ENCODE peak calls at places on chromosomes 16 and 17, in five cellular contexts. J is breast epithelium, D is sigmoid colon, O is heart left ventricle, E is uterus. I is an unnamed sample.

GRCh38 chr17:34711646-34712045 is 132.3 kb downstream of the TMEM132E start:
- DNase-seq in J (no peak), D (no peak), O (no peak), E (no peak), I (no peak)

GRCh38 chr16:16175296-16175695 is 48.0 kb downstream of the ABCC6 start:
- DNase-seq in J (no peak), D (peak; percentile 94), O (peak; percentile 29), E (no peak), I (no peak)

GRCh38 chr17:50620848-50621247 is 13.8 kb upstream of the ABCC3 start:
- DNase-seq in J (no peak), D (no peak), O (no peak), E (no peak), I (no peak)

GRCh38 chr17:79845601-79845949 is 6.3 kb upstream of the CBX4 start:
- DNase-seq in J (no peak), D (no peak), O (no peak), E (no peak), I (no peak)

GRCh38 chr16:87586201-87586782 is 16.0 kb upstream of the JPH3 start:
- DNase-seq in J (no peak), D (no peak), O (no peak), E (no peak), I (no peak)

GRCh38 chr17:75457047-75457654 is 716 bp downstream of the TMEM94 start:
- DNase-seq in J (no peak), D (no peak), O (peak; percentile 37), E (peak; percentile 47), I (no peak)

GRCh38 chr16:3570420-3571062 is 6.7 kb downstream of the NLRC3 start:
- DNase-seq in J (no peak), D (no peak), O (no peak), E (no peak), I (no peak)

GRCh38 chr17:64780096-64781012 is 118.2 kb upstream of the SMURF2 start:
- DNase-seq in J (peak; percentile 78), D (no peak), O (peak; percentile 52), E (no peak), I (no peak)

GRCh38 chr17:33892677-33893076 is 362.4 kb upstream of the CCL2 start:
- DNase-seq in J (no peak), D (no peak), O (no peak), E (no peak), I (no peak)

GRCh38 chr16:20566864-20567263 is 9.3 kb downstream of the ACSM2B start:
- DNase-seq in J (no peak), D (no peak), O (no peak), E (no peak), I (no peak)

GRCh38 chr16:12801511-12802042 is 2.1 kb downstream of the CPPED1 start:
- DNase-seq in J (peak; percentile 29), D (no peak), O (peak; percentile 33), E (no peak), I (no peak)

GRCh38 chr17:75769536-75769935 is 4.5 kb upstream of the GALK1 start:
- DNase-seq in J (no peak), D (peak; percentile 27), O (no peak), E (no peak), I (peak; percentile 4)

GRCh38 chr16:275041-275621 is 613 bp downstream of the RGS11 start:
- DNase-seq in J (no peak), D (no peak), O (peak; percentile 20), E (no peak), I (no peak)

GRCh38 chr16:75378616-75379015 is 54.7 kb downstream of the CFDP1 start:
- DNase-seq in J (no peak), D (no peak), O (no peak), E (no peak), I (no peak)

GRCh38 chr16:4301177-4301576 is 14.7 kb upstream of the GLIS2 start:
- DNase-seq in J (no peak), D (no peak), O (no peak), E (no peak), I (no peak)

GRCh38 chr16:85286066-85286712 is 173.9 kb upstream of the CIBAR2 start:
- DNase-seq in J (peak; percentile 79), D (peak; percentile 89), O (peak; percentile 65), E (peak; percentile 46), I (peak; percentile 72)

GRCh38 chr16:19021747-19022146 is 38.0 kb downstream of the TMC7 start:
- DNase-seq in J (no peak), D (no peak), O (no peak), E (no peak), I (no peak)

GRCh38 chr17:63956296-63956920 is 16.3 kb downstream of the SCN4A start:
- DNase-seq in J (no peak), D (no peak), O (no peak), E (no peak), I (no peak)

GRCh38 chr16:57260294-57260929 is 15.4 kb downstream of the ARL2BP start:
- DNase-seq in J (no peak), D (peak; percentile 59), O (peak; percentile 26), E (no peak), I (no peak)

GRCh38 chr17:50148226-50149098 is 2.0 kb downstream of the PPP1R9B start:
- DNase-seq in J (peak; percentile 78), D (no peak), O (peak; percentile 65), E (peak; percentile 50), I (no peak)

GRCh38 chr16:77171750-77172635 is 19.0 kb upstream of the MON1B start:
- DNase-seq in J (no peak), D (no peak), O (no peak), E (peak; percentile 34), I (peak; percentile 76)

GRCh38 chr16:47574091-47575054 is 113.2 kb downstream of the PHKB start:
- DNase-seq in J (no peak), D (no peak), O (no peak), E (no peak), I (no peak)

GRCh38 chr17:67019809-67020208 is 24.5 kb upstream of the CACNG1 start:
- DNase-seq in J (no peak), D (no peak), O (no peak), E (no peak), I (no peak)

GRCh38 chr17:67043283-67043682 is 1.1 kb upstream of the CACNG1 start:
- DNase-seq in J (no peak), D (no peak), O (no peak), E (no peak), I (no peak)

GRCh38 chr17:63278731-63279442 is 167.2 kb downstream of the CYB561 start:
- DNase-seq in J (no peak), D (no peak), O (no peak), E (no peak), I (no peak)

GRCh38 chr16:75750516-75750915 is 24.2 kb upstream of the CPHXL start:
- DNase-seq in J (no peak), D (no peak), O (no peak), E (no peak), I (no peak)

GRCh38 chr16:86519649-86520316 is 9.5 kb downstream of the FOXF1 start:
- DNase-seq in J (no peak), D (peak; percentile 89), O (peak; percentile 57), E (peak; percentile 48), I (peak; percentile 60)

GRCh38 chr17:50613596-50613995 is 21.1 kb upstream of the ABCC3 start:
- DNase-seq in J (no peak), D (no peak), O (no peak), E (no peak), I (no peak)

GRCh38 chr16:5619314-5619713 is 521.7 kb upstream of the EEF2KMT start:
- DNase-seq in J (no peak), D (no peak), O (no peak), E (no peak), I (no peak)

GRCh38 chr16:15054357-15055140 is 1.3 kb downstream of the NTAN1 start:
- DNase-seq in J (no peak), D (no peak), O (no peak), E (no peak), I (no peak)

GRCh38 chr16:90020260-90020837 is 1.1 kb upstream of the DBNDD1 start:
- DNase-seq in J (no peak), D (no peak), O (no peak), E (no peak), I (no peak)

GRCh38 chr17:83101805-83102480 is 22.5 kb downstream of the METRNL start:
- DNase-seq in J (no peak), D (no peak), O (no peak), E (no peak), I (no peak)

GRCh38 chr17:38797828-38798227 is 1.5 kb downstream of the PIP4K2B start:
- DNase-seq in J (no peak), D (no peak), O (no peak), E (no peak), I (no peak)

GRCh38 chr17:45091778-45092425 is 30.8 kb downstream of the NMT1 start:
- DNase-seq in J (no peak), D (no peak), O (no peak), E (no peak), I (no peak)

GRCh38 chr16:31077592-31078199 is 3.5 kb downstream of the ZNF646 start:
- DNase-seq in J (no peak), D (peak; percentile 59), O (no peak), E (no peak), I (no peak)
- TF ChIP-seq POLR2A in J (no peak), D (no peak), O (no peak), E (no peak), I (no peak)

DNA sequence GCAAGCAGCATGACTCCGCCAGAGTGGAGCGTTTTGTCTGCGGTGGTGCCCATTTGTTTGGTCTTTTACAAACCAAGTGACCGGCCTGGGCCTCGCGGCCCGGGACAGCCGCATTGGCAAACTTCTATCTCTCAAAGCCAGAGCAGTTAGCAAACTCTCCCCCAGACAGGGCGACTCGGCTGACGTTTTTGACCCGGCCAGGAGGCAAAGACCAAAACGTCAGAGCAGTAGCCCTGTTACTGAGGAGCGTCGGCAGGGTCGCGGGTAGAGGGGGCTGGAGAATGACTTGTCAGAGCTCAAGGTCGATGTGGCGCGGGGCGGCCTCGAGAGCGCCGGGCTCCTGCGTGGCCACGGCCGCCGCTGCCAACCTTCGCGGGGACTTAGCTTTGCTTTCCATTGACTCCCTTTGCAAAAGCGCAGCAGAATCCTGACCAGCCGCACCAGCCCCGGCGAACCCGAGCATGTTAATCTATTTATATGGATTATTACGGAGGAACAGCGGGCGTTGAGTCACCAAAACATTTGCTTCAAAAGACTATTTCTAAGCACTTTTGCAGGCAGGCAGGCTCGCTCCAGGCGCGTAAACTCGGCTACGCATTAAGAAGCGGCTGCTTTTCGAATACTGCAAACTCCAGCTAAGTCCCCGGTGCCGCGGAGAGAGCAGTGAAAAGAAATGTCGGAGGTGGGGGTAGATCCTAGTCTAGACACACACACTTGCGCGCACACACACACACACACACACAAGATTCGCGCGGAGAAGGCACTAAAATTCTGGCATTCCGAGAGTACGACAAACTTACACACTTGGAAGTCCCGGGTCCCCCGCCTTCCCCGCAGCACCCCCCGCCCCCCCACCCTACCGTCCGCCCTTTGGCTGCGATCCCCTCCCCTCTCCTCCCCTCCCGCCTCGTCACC is 600 bp upstream of the SOX9 start:
- DNase-seq in J (peak; percentile 51), D (peak; percentile 68), O (peak; percentile 41), E (no peak), I (no peak)
- H3K4me3 ChIP-seq in J (peak overlapping the region; percentile 85), D (peak overlapping the region; percentile 45), O (peak overlapping the region; percentile 54), E (peak overlapping the region; percentile 19), I (peak overlapping the region; percentile 62)

GRCh38 chr17:48892940-48893645 is 506 bp downstream of the ATP5MC1 start:
- DNase-seq in J (no peak), D (no peak), O (no peak), E (no peak), I (no peak)
- TF ChIP-seq POLR2A in J (no peak), D (no peak), O (no peak), E (no peak), I (no peak)

DNA sequence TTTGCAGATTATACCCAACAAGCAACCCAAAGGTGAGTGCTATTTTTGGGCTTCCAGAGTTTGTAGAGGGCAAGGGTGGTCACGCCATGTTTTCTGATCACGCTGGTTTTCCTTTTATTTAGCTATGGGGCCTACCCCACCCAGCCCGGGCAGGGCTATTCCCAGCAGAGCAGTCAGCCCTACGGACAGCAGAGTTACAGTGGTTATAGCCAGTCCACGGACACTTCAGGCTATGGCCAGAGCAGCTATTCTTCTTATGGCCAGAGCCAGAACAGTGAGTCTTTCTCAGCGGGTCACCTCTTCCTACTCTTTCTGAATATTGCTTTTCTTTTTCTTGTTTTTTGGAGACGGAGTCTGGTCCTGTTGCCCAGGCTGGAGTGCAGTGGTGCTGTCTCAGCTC is 2.5 kb downstream of the FUS start:
- DNase-seq in J (no peak), D (no peak), O (no peak), E (no peak), I (no peak)
- H3K4me3 ChIP-seq in J (peak overlapping the region; percentile 81), D (peak overlapping the region; percentile 91), O (no peak overlapping the region), E (peak overlapping the region; percentile 78), I (peak overlapping the region; percentile 97)